ENCODE peak calls at places on chromosome 12, in seven cellular contexts. D is GM10248, K is RWPE1, S is colonic mucosa, I is WTC11, G is neural progenitor cell, L is AG09319. J is an unnamed sample.

GRCh38 chr12:57838594-57839302 is 7.8 kb downstream of the CTDSP2 start:
- DNase-seq in I (no peak), G (no peak), K (no peak), L (no peak), S (no peak), D (no peak), J (no peak)

GRCh38 chr12:65695077-65695865 is 129.0 kb upstream of the HMGA2 start:
- DNase-seq in I (no peak), S (no peak), K (peak), L (peak), D (no peak), G (no peak), J (peak)

GRCh38 chr12:106841471-106842302 is 67.2 kb downstream of the RIC8B start:
- DNase-seq in D (peak), L (no peak), I (no peak), K (peak), S (peak), G (peak), J (no peak)

GRCh38 chr12:103780093-103780440 is 61.0 kb downstream of the NT5DC3 start:
- DNase-seq in I (no peak), D (no peak), G (no peak), L (no peak), K (no peak), S (no peak), J (no peak)

GRCh38 chr12:76158518-76159321 is 74.2 kb upstream of the NAP1L1 start:
- DNase-seq in S (peak), I (peak), D (peak), K (no peak), G (peak), L (peak), J (no peak)

GRCh38 chr12:53299101-53299453 is 418 bp upstream of the MYG1 start:
- DNase-seq in D (no peak), L (no peak), K (peak), S (no peak), G (no peak), I (no peak), J (no peak)

GRCh38 chr12:105278043-105278697 is 42.2 kb upstream of the APPL2 start:
- DNase-seq in S (no peak), D (no peak), K (no peak), I (no peak), G (no peak), L (no peak), J (no peak)

GRCh38 chr12:53290661-53291060 is 4.7 kb upstream of the PFDN5 start:
- DNase-seq in S (no peak), K (no peak), L (no peak), D (no peak), I (no peak), G (no peak), J (no peak)

GRCh38 chr12:32230607-32230982 is 123.9 kb downstream of the BICD1 start:
- DNase-seq in D (no peak), I (no peak), L (no peak), G (no peak), K (no peak), S (no peak), J (no peak)

GRCh38 chr12:129964826-129965457 is 61.1 kb upstream of the TMEM132D start:
- DNase-seq in S (no peak), L (no peak), G (no peak), I (no peak), D (no peak), K (no peak), J (no peak)

GRCh38 chr12:6376079-6376941 is 947 bp upstream of the SCNN1A start:
- DNase-seq in G (peak), I (peak), D (no peak), K (peak), S (peak), L (no peak), J (peak)

GRCh38 chr12:109725321-109726105 is 11.9 kb downstream of the FAM222A start:
- DNase-seq in L (no peak), G (peak), S (no peak), D (no peak), K (no peak), I (no peak), J (no peak)

GRCh38 chr12:18943200-18943599 is 186.3 kb upstream of the PLEKHA5 start:
- DNase-seq in S (no peak), I (no peak), K (no peak), D (no peak), G (no peak), L (no peak), J (no peak)

GRCh38 chr12:4134434-4134762 is 139.2 kb upstream of the CCND2 start:
- DNase-seq in S (no peak), I (peak), L (no peak), K (no peak), D (no peak), G (peak), J (no peak)

GRCh38 chr12:114779647-114780046 is 95.7 kb upstream of the TBX3 start:
- DNase-seq in G (no peak), D (no peak), I (no peak), S (no peak), K (no peak), L (no peak), J (no peak)

GRCh38 chr12:85874064-85874463 is at the start of gene NTS:
- DNase-seq in G (peak), D (no peak), L (no peak), I (no peak), K (no peak), S (no peak), J (no peak)

GRCh38 chr12:19620222-19620621 is 180.9 kb downstream of the AEBP2 start:
- DNase-seq in L (no peak), G (no peak), S (peak), I (no peak), D (no peak), K (peak), J (no peak)

GRCh38 chr12:92538970-92539749 is 163.6 kb upstream of the PLEKHG7 start:
- DNase-seq in K (peak), S (no peak), G (no peak), L (no peak), D (peak), I (no peak), J (no peak)

GRCh38 chr12:54352022-54352531 is 12.2 kb downstream of the GPR84 start:
- DNase-seq in L (no peak), S (no peak), G (peak), K (no peak), D (no peak), I (peak), J (no peak)

GRCh38 chr12:13135336-13136178 is 32.1 kb upstream of the GSG1 start:
- DNase-seq in D (no peak), S (no peak), K (peak), I (peak), G (no peak), L (peak), J (no peak)

GRCh38 chr12:123931686-123932321 is 40.8 kb downstream of the CCDC92 start:
- DNase-seq in I (no peak), L (no peak), K (no peak), D (no peak), S (no peak), G (no peak), J (no peak)

GRCh38 chr12:107379852-107380567 is 286.7 kb upstream of the CRY1 start:
- DNase-seq in L (peak), I (no peak), S (peak), D (no peak), G (no peak), K (peak), J (no peak)

GRCh38 chr12:31702047-31702446 is 26.8 kb downstream of the AMN1 start:
- DNase-seq in K (no peak), D (no peak), L (no peak), I (no peak), S (no peak), G (peak), J (peak)

GRCh38 chr12:1779783-1780182 is 40.6 kb upstream of the LRTM2 start:
- DNase-seq in K (no peak), G (no peak), S (no peak), I (no peak), L (no peak), D (no peak), J (no peak)

GRCh38 chr12:27193106-27193505 is 51.0 kb upstream of the STK38L start:
- DNase-seq in K (no peak), L (peak), D (no peak), G (no peak), I (no peak), S (no peak), J (no peak)

GRCh38 chr12:12757121-12757520 is 28.3 kb upstream of the APOLD1 start:
- DNase-seq in L (no peak), K (no peak), D (no peak), G (no peak), S (no peak), I (no peak), J (no peak)

GRCh38 chr12:92010368-92010767 is 135.3 kb downstream of the BTG1 start:
- DNase-seq in D (no peak), G (no peak), S (no peak), I (no peak), L (no peak), K (no peak), J (no peak)

GRCh38 chr12:49288922-49289555 is 5.9 kb upstream of the PRPH start:
- DNase-seq in L (no peak), D (no peak), K (peak), G (no peak), I (no peak), S (no peak), J (no peak)

GRCh38 chr12:131058700-131059099 is 105.0 kb downstream of the ADGRD1 start:
- DNase-seq in K (no peak), I (no peak), G (no peak), D (no peak), S (no peak), L (no peak), J (no peak)

DNA sequence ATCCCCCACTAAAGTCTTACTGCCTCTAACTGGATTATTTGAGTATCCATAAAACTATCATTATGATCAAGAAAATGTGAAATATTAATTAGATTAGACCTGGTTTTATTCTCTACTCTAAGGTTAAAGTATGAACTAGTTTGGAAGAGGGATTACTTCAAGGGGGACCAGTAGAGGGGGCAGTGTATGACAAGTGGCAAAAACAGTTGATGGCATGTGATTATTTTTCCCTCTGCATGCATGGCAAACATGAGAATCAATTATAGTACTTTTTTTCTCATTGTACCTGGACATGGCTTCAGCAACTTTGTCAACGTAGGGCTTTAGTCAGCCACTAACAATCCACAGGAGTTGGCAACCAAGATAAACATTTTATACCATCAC is 145.0 kb upstream of the SLC38A2 start:
- DNase-seq in I (no peak), G (no peak), K (no peak), L (no peak), S (no peak), D (no peak), J (no peak)
- TF ChIP-seq CTCF in I (no peak), G (peak), K (no peak), L (no peak), S (no peak), D (peak), J (peak)

GRCh38 chr12:111274820-111275219 is 94.1 kb downstream of the PHETA1 start:
- DNase-seq in G (peak), S (no peak), K (peak), I (no peak), D (no peak), L (no peak), J (no peak)
- TF ChIP-seq CTCF in G (peak), S (no peak), K (peak), I (no peak), D (no peak), L (peak), J (peak)

GRCh38 chr12:102480401-102480800 is at the start of gene IGF1:
- DNase-seq in S (no peak), I (no peak), K (no peak), L (peak), D (no peak), G (no peak), J (no peak)
- TF ChIP-seq CTCF in S (no peak), I (no peak), K (no peak), L (peak), D (peak), G (no peak), J (peak)

DNA sequence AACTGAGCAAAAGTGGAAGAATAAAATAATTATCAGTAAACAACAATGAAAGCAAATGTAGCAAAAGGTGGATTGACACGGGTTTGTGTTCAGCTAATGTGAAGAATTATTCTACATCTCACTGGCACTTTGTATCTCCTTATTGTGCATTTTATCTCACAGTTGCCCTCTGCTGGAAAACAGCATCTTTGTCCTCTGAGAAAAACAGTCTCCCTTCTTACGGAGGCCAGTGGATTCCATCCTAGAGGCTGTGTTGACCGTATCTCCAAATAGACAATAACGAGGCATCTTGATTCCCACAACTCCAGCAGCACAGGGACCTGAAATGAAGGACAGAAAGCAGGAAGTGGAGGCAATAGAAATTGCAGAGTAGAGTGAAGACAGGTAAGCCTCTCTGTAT is 51.3 kb upstream of the PLBD1 start:
- DNase-seq in K (peak), D (no peak), L (no peak), I (no peak), G (peak), S (no peak), J (no peak)
- TF ChIP-seq CTCF in K (no peak), D (no peak), L (peak), I (no peak), G (peak), S (no peak), J (peak)

GRCh38 chr12:50641566-50641965 is 122.3 kb upstream of the ATF1 start:
- DNase-seq in G (no peak), D (no peak), L (no peak), K (peak), S (no peak), I (peak), J (no peak)
- TF ChIP-seq CTCF in G (no peak), D (no peak), L (no peak), K (no peak), S (no peak), I (no peak), J (no peak)

DNA sequence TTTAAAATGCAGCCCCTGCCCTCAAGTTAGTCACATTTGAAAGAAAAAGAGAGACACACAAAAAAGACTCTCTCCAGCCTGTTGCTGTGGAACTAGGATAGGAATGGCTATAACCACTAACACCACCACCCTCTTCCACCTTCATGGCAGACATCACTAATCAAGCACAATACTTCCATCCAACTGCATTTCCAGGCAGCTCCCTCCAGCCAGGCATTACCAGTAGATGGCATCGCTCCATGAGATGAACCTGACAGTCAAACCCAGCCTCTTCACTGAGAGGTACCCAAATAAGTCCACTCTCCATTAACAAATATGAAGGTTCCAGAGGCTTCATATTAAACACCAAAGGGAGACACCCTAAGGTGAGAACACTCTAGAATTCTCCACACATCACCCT is 24.4 kb downstream of the SLC8B1 start:
- DNase-seq in K (no peak), D (no peak), L (no peak), G (no peak), S (no peak), I (no peak), J (no peak)
- TF ChIP-seq CTCF in K (no peak), D (no peak), L (no peak), G (peak), S (no peak), I (no peak), J (no peak)

GRCh38 chr12:44774815-44775411 is 101.2 kb downstream of the NELL2 start:
- DNase-seq in L (no peak), G (peak), D (peak), K (peak), I (peak), S (peak), J (no peak)
- TF ChIP-seq CTCF in L (peak), G (peak), D (peak), K (peak), I (peak), S (peak), J (peak)

J was measured in retinal pigment epithelial cell.